ENCODE peak calls at places on chromosome 6, in ten cellular contexts. L is T-helper 2 cell, O is caudate nucleus, I is HCEC 1CT, N is left colon, B is neural crest cell, P is HFFc6, V is cerebellar cortex, H is kidney tubule cell, T is HTR-8/SVneo. F is an unnamed sample.

GRCh38 chr6:140572129-140572528 is 1197.7 kb upstream of the CITED2 start:
- DNase-seq in V (peak), T (peak), P (peak), L (no peak), B (no peak), N (no peak), H (peak), O (no peak), I (peak), F (peak)

GRCh38 chr6:7532821-7533220 is 8.7 kb upstream of the DSP start:
- DNase-seq in N (peak), P (no peak), I (no peak), V (no peak), T (no peak), B (no peak), L (no peak), H (no peak), O (no peak), F (no peak)

GRCh38 chr6:44100088-44100550 is 27.1 kb downstream of the MRPL14 start:
- DNase-seq in T (peak), L (peak), P (peak), B (peak), V (peak), I (peak), O (no peak), N (peak), H (peak), F (no peak)

GRCh38 chr6:130365166-130366010 is 429 bp upstream of the TMEM200A start:
- DNase-seq in N (peak), H (peak), V (peak), T (peak), L (peak), B (peak), P (peak), I (peak), O (no peak), F (peak)

GRCh38 chr6:35072051-35072697 is 69.0 kb downstream of the TCP11 start:
- DNase-seq in T (no peak), L (no peak), V (no peak), B (no peak), P (no peak), H (no peak), N (no peak), I (no peak), O (no peak), F (no peak)

GRCh38 chr6:161353208-161353613 is 79.3 kb upstream of the AGPAT4 start:
- DNase-seq in B (no peak), H (peak), T (no peak), L (no peak), V (peak), N (no peak), I (no peak), P (no peak), O (no peak), F (no peak)

GRCh38 chr6:170238741-170239565 is 51.9 kb downstream of the DLL1 start:
- DNase-seq in I (no peak), N (no peak), P (no peak), B (no peak), O (no peak), V (no peak), L (no peak), H (no peak), T (no peak), F (no peak)

GRCh38 chr6:122758927-122759334 is 20.6 kb upstream of the FABP7 start:
- DNase-seq in L (no peak), P (no peak), H (no peak), V (no peak), N (no peak), T (no peak), B (no peak), I (no peak), O (no peak), F (no peak)

GRCh38 chr6:113772961-113773360 is 84.2 kb upstream of the MARCKS start:
- DNase-seq in H (no peak), O (no peak), N (no peak), I (no peak), V (no peak), T (no peak), P (no peak), B (no peak), L (no peak), F (no peak)

GRCh38 chr6:15417811-15418210 is 171.9 kb downstream of the JARID2 start:
- DNase-seq in O (no peak), B (no peak), V (no peak), H (peak), T (peak), N (no peak), P (peak), L (peak), I (peak), F (no peak)

GRCh38 chr6:106253731-106254130 is 71.8 kb downstream of the ATG5 start:
- DNase-seq in N (no peak), P (peak), L (no peak), H (peak), O (no peak), B (no peak), V (no peak), T (no peak), I (peak), F (no peak)

GRCh38 chr6:15279047-15279661 is 33.3 kb downstream of the JARID2 start:
- DNase-seq in H (no peak), L (no peak), T (no peak), P (no peak), B (no peak), V (no peak), O (no peak), N (no peak), I (no peak), F (no peak)

GRCh38 chr6:128337619-128338018 is 182.8 kb downstream of the PTPRK start:
- DNase-seq in O (no peak), I (no peak), N (no peak), P (no peak), V (no peak), B (no peak), T (no peak), H (peak), L (no peak), F (no peak)

GRCh38 chr6:124158024-124158423 is 354.4 kb downstream of the NKAIN2 start:
- DNase-seq in B (no peak), P (no peak), T (no peak), N (no peak), I (no peak), V (no peak), O (no peak), H (no peak), L (no peak), F (no peak)

GRCh38 chr6:16157909-16158308 is 29.0 kb downstream of the MYLIP start:
- DNase-seq in B (no peak), T (no peak), P (no peak), O (no peak), I (no peak), V (peak), H (no peak), N (no peak), L (no peak), F (no peak)

GRCh38 chr6:33566182-33567084 is 13.6 kb downstream of the BAK1 start:
- DNase-seq in L (no peak), B (no peak), H (peak), N (no peak), T (no peak), P (peak), I (peak), V (no peak), O (no peak), F (no peak)

GRCh38 chr6:106692112-106692822 is 62.9 kb downstream of the QRSL1 start:
- DNase-seq in L (no peak), B (no peak), I (no peak), N (peak), T (peak), O (no peak), P (peak), H (peak), V (no peak), F (no peak)

GRCh38 chr6:31738048-31738979 is 1.5 kb upstream of the MSH5 start:
- DNase-seq in O (no peak), H (peak), B (no peak), P (peak), V (peak), L (peak), I (peak), N (peak), T (peak), F (peak)

GRCh38 chr6:34020278-34020677 is 125.6 kb downstream of the GRM4 start:
- DNase-seq in I (no peak), L (no peak), P (no peak), H (no peak), B (no peak), O (no peak), V (no peak), N (no peak), T (no peak), F (no peak)

GRCh38 chr6:170286246-170286933 is 4.5 kb downstream of the DLL1 start:
- DNase-seq in N (peak), B (peak), T (no peak), L (no peak), H (no peak), O (no peak), V (no peak), P (no peak), I (no peak), F (no peak)

GRCh38 chr6:143180860-143181259 is 120.2 kb downstream of the AIG1 start:
- DNase-seq in O (no peak), L (no peak), I (no peak), T (no peak), H (no peak), N (no peak), B (no peak), V (no peak), P (no peak), F (no peak)

GRCh38 chr6:45422541-45423110 is 44.9 kb upstream of the SUPT3H start:
- DNase-seq in H (peak), P (peak), I (peak), V (no peak), N (no peak), O (no peak), B (no peak), L (peak), T (no peak), F (no peak)

GRCh38 chr6:123901441-123901840 is 97.8 kb downstream of the NKAIN2 start:
- DNase-seq in L (no peak), P (no peak), N (no peak), V (no peak), B (no peak), I (no peak), T (no peak), H (no peak), O (no peak), F (no peak)

GRCh38 chr6:22133352-22133751 is 163.5 kb downstream of the PRL start:
- DNase-seq in N (no peak), B (no peak), H (no peak), P (no peak), V (no peak), T (no peak), I (no peak), L (no peak), O (no peak), F (no peak)